ENCODE peak calls at places on chromosomes 16 and 17, in ten cellular contexts. One of them, this sample, is unnamed.

GRCh38 chr16:4309833-4310266 is 6.0 kb upstream of the GLIS2 start:
- DNase-seq in cardiac fibroblast: no peak
- DNase-seq in GDM1: no peak
- DNase-seq in ELR: peak
- DNase-seq in AG09309: no peak
- DNase-seq in DMS 273 treated with DMSO at 0.1 percent for 48 hours: peak
- DNase-seq in CD8-positive, alpha-beta T cell: peak
- DNase-seq in WTC11: peak
- DNase-seq in activated CD4-positive, CD25-positive, alpha-beta regulatory T cell: no peak
- DNase-seq in HFFc6: peak
- DNase-seq in this sample: peak

GRCh38 chr16:84818989-84819643 is 669 bp upstream of the CRISPLD2 start:
- DNase-seq in ELR: no peak
- DNase-seq in CD8-positive, alpha-beta T cell: no peak
- DNase-seq in activated CD4-positive, CD25-positive, alpha-beta regulatory T cell: no peak
- DNase-seq in GDM1: no peak
- DNase-seq in HFFc6: no peak
- DNase-seq in AG09309: no peak
- DNase-seq in cardiac fibroblast: no peak
- DNase-seq in WTC11: no peak
- DNase-seq in DMS 273 treated with DMSO at 0.1 percent for 48 hours: no peak
- DNase-seq in this sample: no peak

GRCh38 chr16:56257260-56257659 is 66.0 kb downstream of the GNAO1 start:
- DNase-seq in DMS 273 treated with DMSO at 0.1 percent for 48 hours: peak
- DNase-seq in HFFc6: no peak
- DNase-seq in ELR: no peak
- DNase-seq in AG09309: no peak
- DNase-seq in CD8-positive, alpha-beta T cell: no peak
- DNase-seq in WTC11: no peak
- DNase-seq in GDM1: no peak
- DNase-seq in activated CD4-positive, CD25-positive, alpha-beta regulatory T cell: no peak
- DNase-seq in cardiac fibroblast: no peak
- DNase-seq in this sample: peak

GRCh38 chr16:67055712-67056487 is 27.0 kb downstream of the CBFB start:
- DNase-seq in HFFc6: peak
- DNase-seq in CD8-positive, alpha-beta T cell: no peak
- DNase-seq in AG09309: peak
- DNase-seq in cardiac fibroblast: peak
- DNase-seq in DMS 273 treated with DMSO at 0.1 percent for 48 hours: no peak
- DNase-seq in GDM1: no peak
- DNase-seq in ELR: peak
- DNase-seq in WTC11: no peak
- DNase-seq in activated CD4-positive, CD25-positive, alpha-beta regulatory T cell: no peak
- DNase-seq in this sample: peak

GRCh38 chr17:21036361-21036881 is 6.4 kb downstream of the USP22 start:
- DNase-seq in CD8-positive, alpha-beta T cell: no peak
- DNase-seq in WTC11: no peak
- DNase-seq in cardiac fibroblast: peak
- DNase-seq in activated CD4-positive, CD25-positive, alpha-beta regulatory T cell: no peak
- DNase-seq in DMS 273 treated with DMSO at 0.1 percent for 48 hours: no peak
- DNase-seq in ELR: peak
- DNase-seq in AG09309: no peak
- DNase-seq in HFFc6: no peak
- DNase-seq in GDM1: no peak
- DNase-seq in this sample: no peak

GRCh38 chr16:49602201-49603041 is 228.8 kb downstream of the C16orf78 start:
- DNase-seq in ELR: no peak
- DNase-seq in activated CD4-positive, CD25-positive, alpha-beta regulatory T cell: no peak
- DNase-seq in DMS 273 treated with DMSO at 0.1 percent for 48 hours: no peak
- DNase-seq in cardiac fibroblast: no peak
- DNase-seq in AG09309: no peak
- DNase-seq in WTC11: no peak
- DNase-seq in HFFc6: no peak
- DNase-seq in CD8-positive, alpha-beta T cell: no peak
- DNase-seq in GDM1: no peak
- DNase-seq in this sample: no peak

GRCh38 chr17:37820313-37821024 is 75.6 kb upstream of the HNF1B start:
- DNase-seq in cardiac fibroblast: no peak
- DNase-seq in ELR: peak
- DNase-seq in WTC11: no peak
- DNase-seq in HFFc6: no peak
- DNase-seq in CD8-positive, alpha-beta T cell: no peak
- DNase-seq in activated CD4-positive, CD25-positive, alpha-beta regulatory T cell: no peak
- DNase-seq in DMS 273 treated with DMSO at 0.1 percent for 48 hours: no peak
- DNase-seq in GDM1: no peak
- DNase-seq in AG09309: no peak
- DNase-seq in this sample: no peak

GRCh38 chr17:81921531-81921862 is 3.5 kb upstream of the SIRT7 start:
- DNase-seq in AG09309: no peak
- DNase-seq in DMS 273 treated with DMSO at 0.1 percent for 48 hours: no peak
- DNase-seq in CD8-positive, alpha-beta T cell: no peak
- DNase-seq in GDM1: no peak
- DNase-seq in ELR: no peak
- DNase-seq in activated CD4-positive, CD25-positive, alpha-beta regulatory T cell: no peak
- DNase-seq in cardiac fibroblast: no peak
- DNase-seq in WTC11: no peak
- DNase-seq in HFFc6: no peak
- DNase-seq in this sample: no peak

GRCh38 chr17:21283482-21284318 is 811 bp upstream of the MAP2K3 start:
- DNase-seq in AG09309: no peak
- DNase-seq in activated CD4-positive, CD25-positive, alpha-beta regulatory T cell: no peak
- DNase-seq in CD8-positive, alpha-beta T cell: no peak
- DNase-seq in ELR: peak
- DNase-seq in HFFc6: peak
- DNase-seq in DMS 273 treated with DMSO at 0.1 percent for 48 hours: no peak
- DNase-seq in GDM1: no peak
- DNase-seq in cardiac fibroblast: peak
- DNase-seq in WTC11: peak
- DNase-seq in this sample: no peak

GRCh38 chr17:50168319-50168718 is 2.5 kb downstream of the SGCA start:
- DNase-seq in cardiac fibroblast: no peak
- DNase-seq in activated CD4-positive, CD25-positive, alpha-beta regulatory T cell: no peak
- DNase-seq in ELR: no peak
- DNase-seq in DMS 273 treated with DMSO at 0.1 percent for 48 hours: no peak
- DNase-seq in WTC11: no peak
- DNase-seq in CD8-positive, alpha-beta T cell: no peak
- DNase-seq in GDM1: no peak
- DNase-seq in AG09309: no peak
- DNase-seq in HFFc6: no peak
- DNase-seq in this sample: no peak

GRCh38 chr16:25192096-25192495 is 24.7 kb upstream of the AQP8 start:
- DNase-seq in GDM1: no peak
- DNase-seq in AG09309: peak
- DNase-seq in HFFc6: peak
- DNase-seq in WTC11: no peak
- DNase-seq in ELR: peak
- DNase-seq in cardiac fibroblast: no peak
- DNase-seq in activated CD4-positive, CD25-positive, alpha-beta regulatory T cell: no peak
- DNase-seq in DMS 273 treated with DMSO at 0.1 percent for 48 hours: peak
- DNase-seq in CD8-positive, alpha-beta T cell: no peak
- DNase-seq in this sample: peak

GRCh38 chr17:69500911-69501429 is 86.5 kb downstream of the MAP2K6 start:
- DNase-seq in DMS 273 treated with DMSO at 0.1 percent for 48 hours: peak
- DNase-seq in HFFc6: no peak
- DNase-seq in ELR: no peak
- DNase-seq in cardiac fibroblast: no peak
- DNase-seq in activated CD4-positive, CD25-positive, alpha-beta regulatory T cell: no peak
- DNase-seq in CD8-positive, alpha-beta T cell: no peak
- DNase-seq in WTC11: no peak
- DNase-seq in GDM1: no peak
- DNase-seq in AG09309: no peak
- DNase-seq in this sample: peak

GRCh38 chr17:8223356-8224063 is 13.1 kb upstream of the AURKB start:
- DNase-seq in activated CD4-positive, CD25-positive, alpha-beta regulatory T cell: peak
- DNase-seq in ELR: peak
- DNase-seq in WTC11: peak
- DNase-seq in AG09309: no peak
- DNase-seq in DMS 273 treated with DMSO at 0.1 percent for 48 hours: peak
- DNase-seq in HFFc6: peak
- DNase-seq in CD8-positive, alpha-beta T cell: peak
- DNase-seq in cardiac fibroblast: peak
- DNase-seq in GDM1: peak
- DNase-seq in this sample: peak

GRCh38 chr16:10172848-10173655 is 9.2 kb downstream of the GRIN2A start:
- DNase-seq in AG09309: peak
- DNase-seq in ELR: peak
- DNase-seq in activated CD4-positive, CD25-positive, alpha-beta regulatory T cell: no peak
- DNase-seq in GDM1: no peak
- DNase-seq in DMS 273 treated with DMSO at 0.1 percent for 48 hours: no peak
- DNase-seq in WTC11: no peak
- DNase-seq in HFFc6: peak
- DNase-seq in CD8-positive, alpha-beta T cell: no peak
- DNase-seq in cardiac fibroblast: peak
- DNase-seq in this sample: peak

GRCh38 chr16:28549301-28549899 is 4.3 kb upstream of the SGF29 start:
- DNase-seq in DMS 273 treated with DMSO at 0.1 percent for 48 hours: no peak
- DNase-seq in AG09309: no peak
- DNase-seq in CD8-positive, alpha-beta T cell: no peak
- DNase-seq in GDM1: peak
- DNase-seq in HFFc6: peak
- DNase-seq in activated CD4-positive, CD25-positive, alpha-beta regulatory T cell: no peak
- DNase-seq in ELR: peak
- DNase-seq in cardiac fibroblast: peak
- DNase-seq in WTC11: no peak
- DNase-seq in this sample: peak

GRCh38 chr17:40326832-40327199 is 17.8 kb downstream of the RARA start:
- DNase-seq in activated CD4-positive, CD25-positive, alpha-beta regulatory T cell: no peak
- DNase-seq in WTC11: no peak
- DNase-seq in CD8-positive, alpha-beta T cell: no peak
- DNase-seq in HFFc6: no peak
- DNase-seq in cardiac fibroblast: peak
- DNase-seq in DMS 273 treated with DMSO at 0.1 percent for 48 hours: no peak
- DNase-seq in GDM1: no peak
- DNase-seq in AG09309: no peak
- DNase-seq in ELR: no peak
- DNase-seq in this sample: no peak

GRCh38 chr17:62188713-62189112 is 123.6 kb upstream of the MED13 start:
- DNase-seq in AG09309: no peak
- DNase-seq in DMS 273 treated with DMSO at 0.1 percent for 48 hours: no peak
- DNase-seq in ELR: no peak
- DNase-seq in cardiac fibroblast: no peak
- DNase-seq in CD8-positive, alpha-beta T cell: no peak
- DNase-seq in HFFc6: no peak
- DNase-seq in WTC11: no peak
- DNase-seq in GDM1: no peak
- DNase-seq in activated CD4-positive, CD25-positive, alpha-beta regulatory T cell: no peak
- DNase-seq in this sample: no peak

GRCh38 chr16:19105891-19106624 is 7.7 kb upstream of the ITPRIPL2 start:
- DNase-seq in HFFc6: no peak
- DNase-seq in CD8-positive, alpha-beta T cell: no peak
- DNase-seq in cardiac fibroblast: no peak
- DNase-seq in AG09309: no peak
- DNase-seq in ELR: no peak
- DNase-seq in GDM1: no peak
- DNase-seq in WTC11: no peak
- DNase-seq in activated CD4-positive, CD25-positive, alpha-beta regulatory T cell: no peak
- DNase-seq in DMS 273 treated with DMSO at 0.1 percent for 48 hours: no peak
- DNase-seq in this sample: no peak

This sample was measured in H4.